ENCODE peak calls at places on chromosomes 11 and 22, in nine cellular contexts. One of them, this sample, is unnamed.

GRCh38 chr11:134358853-134359490 is 27.2 kb downstream of the GLB1L2 start:
- DNase-seq in tibial artery: no peak
- DNase-seq in testis: no peak
- DNase-seq in psoas muscle: peak; percentile 40
- DNase-seq in brain microvascular endothelial cell: no peak
- DNase-seq in GM06990: no peak
- DNase-seq in upper lobe of right lung: peak; percentile 40
- DNase-seq in SJSA1: no peak
- DNase-seq in K562: no peak
- DNase-seq in this sample: no peak

GRCh38 chr11:116693206-116694016 is 79.4 kb downstream of the BUD13 start:
- DNase-seq in tibial artery: no peak
- DNase-seq in testis: no peak
- DNase-seq in psoas muscle: no peak
- DNase-seq in brain microvascular endothelial cell: no peak
- DNase-seq in GM06990: no peak
- DNase-seq in upper lobe of right lung: no peak
- DNase-seq in SJSA1: no peak
- DNase-seq in K562: no peak
- DNase-seq in this sample: peak; percentile 47

GRCh38 chr22:46058591-46059519 is 81.9 kb upstream of the WNT7B start:
- DNase-seq in tibial artery: peak; percentile 24
- DNase-seq in testis: peak; percentile 17
- DNase-seq in psoas muscle: peak; percentile 56
- DNase-seq in brain microvascular endothelial cell: no peak
- DNase-seq in GM06990: no peak
- DNase-seq in upper lobe of right lung: peak; percentile 66
- DNase-seq in SJSA1: peak; percentile 79
- DNase-seq in K562: no peak
- DNase-seq in this sample: no peak

GRCh38 chr11:10625281-10625981 is 57.0 kb upstream of the LYVE1 start:
- DNase-seq in tibial artery: no peak
- DNase-seq in testis: no peak
- DNase-seq in psoas muscle: no peak
- DNase-seq in brain microvascular endothelial cell: no peak
- DNase-seq in GM06990: no peak
- DNase-seq in upper lobe of right lung: no peak
- DNase-seq in SJSA1: no peak
- DNase-seq in K562: no peak
- DNase-seq in this sample: no peak

GRCh38 chr11:78909386-78909785 is 334.7 kb upstream of the NARS2 start:
- DNase-seq in tibial artery: no peak
- DNase-seq in testis: no peak
- DNase-seq in psoas muscle: no peak
- DNase-seq in brain microvascular endothelial cell: no peak
- DNase-seq in GM06990: no peak
- DNase-seq in upper lobe of right lung: no peak
- DNase-seq in SJSA1: no peak
- DNase-seq in K562: no peak
- DNase-seq in this sample: no peak

GRCh38 chr11:73759520-73760065 is 1.3 kb downstream of the RAB6A start:
- DNase-seq in tibial artery: no peak
- DNase-seq in testis: no peak
- DNase-seq in psoas muscle: no peak
- DNase-seq in brain microvascular endothelial cell: no peak
- DNase-seq in GM06990: no peak
- DNase-seq in upper lobe of right lung: no peak
- DNase-seq in SJSA1: peak; percentile 10
- DNase-seq in K562: no peak
- DNase-seq in this sample: no peak

GRCh38 chr11:59668188-59668949 is 468 bp downstream of the PATL1 start:
- DNase-seq in tibial artery: peak; percentile 62
- DNase-seq in testis: peak; percentile 79
- DNase-seq in psoas muscle: peak; percentile 76
- DNase-seq in brain microvascular endothelial cell: peak; percentile 28
- DNase-seq in GM06990: peak; percentile 74
- DNase-seq in upper lobe of right lung: peak; percentile 83
- DNase-seq in SJSA1: peak; percentile 71
- DNase-seq in K562: peak; percentile 76
- DNase-seq in this sample: peak; percentile 77

GRCh38 chr11:43172477-43172876 is 139.3 kb upstream of the API5 start:
- DNase-seq in tibial artery: no peak
- DNase-seq in testis: no peak
- DNase-seq in psoas muscle: no peak
- DNase-seq in brain microvascular endothelial cell: no peak
- DNase-seq in GM06990: no peak
- DNase-seq in upper lobe of right lung: no peak
- DNase-seq in SJSA1: no peak
- DNase-seq in K562: no peak
- DNase-seq in this sample: no peak

GRCh38 chr22:49457946-49458707 is 369.5 kb downstream of the BRD1 start:
- DNase-seq in tibial artery: no peak
- DNase-seq in testis: no peak
- DNase-seq in psoas muscle: no peak
- DNase-seq in brain microvascular endothelial cell: no peak
- DNase-seq in GM06990: no peak
- DNase-seq in upper lobe of right lung: no peak
- DNase-seq in SJSA1: no peak
- DNase-seq in K562: no peak
- DNase-seq in this sample: no peak

GRCh38 chr22:17350292-17350691 is 19.0 kb upstream of the CECR2 start:
- DNase-seq in tibial artery: no peak
- DNase-seq in testis: no peak
- DNase-seq in psoas muscle: no peak
- DNase-seq in brain microvascular endothelial cell: peak; percentile 22
- DNase-seq in GM06990: no peak
- DNase-seq in upper lobe of right lung: no peak
- DNase-seq in SJSA1: no peak
- DNase-seq in K562: no peak
- DNase-seq in this sample: no peak

GRCh38 chr22:20239063-20239950 is 28.8 kb downstream of the RTN4R start:
- DNase-seq in tibial artery: no peak
- DNase-seq in testis: no peak
- DNase-seq in psoas muscle: peak; percentile 68
- DNase-seq in brain microvascular endothelial cell: no peak
- DNase-seq in GM06990: peak; percentile 42
- DNase-seq in upper lobe of right lung: no peak
- DNase-seq in SJSA1: no peak
- DNase-seq in K562: peak; percentile 63
- DNase-seq in this sample: peak; percentile 64

GRCh38 chr11:90698238-90698637 is 475.4 kb upstream of the CHORDC1 start:
- DNase-seq in tibial artery: no peak
- DNase-seq in testis: no peak
- DNase-seq in psoas muscle: no peak
- DNase-seq in brain microvascular endothelial cell: no peak
- DNase-seq in GM06990: no peak
- DNase-seq in upper lobe of right lung: no peak
- DNase-seq in SJSA1: no peak
- DNase-seq in K562: no peak
- DNase-seq in this sample: no peak

GRCh38 chr11:45347343-45347742 is 61.2 kb upstream of the SYT13 start:
- DNase-seq in tibial artery: no peak
- DNase-seq in testis: no peak
- DNase-seq in psoas muscle: no peak
- DNase-seq in brain microvascular endothelial cell: no peak
- DNase-seq in GM06990: no peak
- DNase-seq in upper lobe of right lung: no peak
- DNase-seq in SJSA1: no peak
- DNase-seq in K562: no peak
- DNase-seq in this sample: no peak

GRCh38 chr11:128509990-128510389 is 77.4 kb downstream of the ETS1 start:
- DNase-seq in tibial artery: no peak
- DNase-seq in testis: no peak
- DNase-seq in psoas muscle: no peak
- DNase-seq in brain microvascular endothelial cell: no peak
- DNase-seq in GM06990: no peak
- DNase-seq in upper lobe of right lung: no peak
- DNase-seq in SJSA1: no peak
- DNase-seq in K562: no peak
- DNase-seq in this sample: no peak

GRCh38 chr11:103659743-103660142 is 376.7 kb upstream of the DDI1 start:
- DNase-seq in tibial artery: no peak
- DNase-seq in testis: no peak
- DNase-seq in psoas muscle: no peak
- DNase-seq in brain microvascular endothelial cell: no peak
- DNase-seq in GM06990: no peak
- DNase-seq in upper lobe of right lung: no peak
- DNase-seq in SJSA1: peak; percentile 12
- DNase-seq in K562: no peak
- DNase-seq in this sample: no peak

GRCh38 chr11:87451400-87451799 is 413.7 kb downstream of the TMEM135 start:
- DNase-seq in tibial artery: no peak
- DNase-seq in testis: peak; percentile 51
- DNase-seq in psoas muscle: no peak
- DNase-seq in brain microvascular endothelial cell: no peak
- DNase-seq in GM06990: no peak
- DNase-seq in upper lobe of right lung: no peak
- DNase-seq in SJSA1: peak; percentile 47
- DNase-seq in K562: no peak
- DNase-seq in this sample: no peak

GRCh38 chr11:37973926-37974325 is 1375.9 kb upstream of the RAG2 start:
- DNase-seq in tibial artery: no peak
- DNase-seq in testis: no peak
- DNase-seq in psoas muscle: no peak
- DNase-seq in brain microvascular endothelial cell: peak; percentile 46
- DNase-seq in GM06990: no peak
- DNase-seq in upper lobe of right lung: no peak
- DNase-seq in SJSA1: no peak
- DNase-seq in K562: no peak
- DNase-seq in this sample: no peak

GRCh38 chr11:93567406-93567819 is 24.2 kb upstream of the SMCO4 start:
- DNase-seq in tibial artery: peak; percentile 82
- DNase-seq in testis: peak; percentile 25
- DNase-seq in psoas muscle: peak; percentile 86
- DNase-seq in brain microvascular endothelial cell: peak; percentile 10
- DNase-seq in GM06990: no peak
- DNase-seq in upper lobe of right lung: no peak
- DNase-seq in SJSA1: no peak
- DNase-seq in K562: no peak
- DNase-seq in this sample: peak; percentile 62

GRCh38 chr11:64072403-64072802 is 36.7 kb downstream of the FLRT1 start:
- DNase-seq in tibial artery: no peak
- DNase-seq in testis: no peak
- DNase-seq in psoas muscle: no peak
- DNase-seq in brain microvascular endothelial cell: no peak
- DNase-seq in GM06990: no peak
- DNase-seq in upper lobe of right lung: no peak
- DNase-seq in SJSA1: no peak
- DNase-seq in K562: no peak
- DNase-seq in this sample: no peak

GRCh38 chr11:31560842-31561476 is 51.4 kb downstream of the ELP4 start:
- DNase-seq in tibial artery: no peak
- DNase-seq in testis: no peak
- DNase-seq in psoas muscle: no peak
- DNase-seq in brain microvascular endothelial cell: no peak
- DNase-seq in GM06990: no peak
- DNase-seq in upper lobe of right lung: no peak
- DNase-seq in SJSA1: no peak
- DNase-seq in K562: no peak
- DNase-seq in this sample: no peak

GRCh38 chr11:91947215-91947614 is 277.4 kb upstream of the FAT3 start:
- DNase-seq in tibial artery: peak; percentile 49
- DNase-seq in testis: peak; percentile 14
- DNase-seq in psoas muscle: no peak
- DNase-seq in brain microvascular endothelial cell: peak; percentile 3
- DNase-seq in GM06990: no peak
- DNase-seq in upper lobe of right lung: no peak
- DNase-seq in SJSA1: no peak
- DNase-seq in K562: peak; percentile 1
- DNase-seq in this sample: no peak

GRCh38 chr11:119195680-119196079 is 10.4 kb downstream of the NHERF4 start:
- DNase-seq in tibial artery: no peak
- DNase-seq in testis: no peak
- DNase-seq in psoas muscle: no peak
- DNase-seq in brain microvascular endothelial cell: peak; percentile 69
- DNase-seq in GM06990: no peak
- DNase-seq in upper lobe of right lung: peak; percentile 83
- DNase-seq in SJSA1: peak; percentile 11
- DNase-seq in K562: peak; percentile 28
- DNase-seq in this sample: no peak

GRCh38 chr11:70292166-70292565 is 21.7 kb downstream of the PPFIA1 start:
- DNase-seq in tibial artery: no peak
- DNase-seq in testis: no peak
- DNase-seq in psoas muscle: no peak
- DNase-seq in brain microvascular endothelial cell: no peak
- DNase-seq in GM06990: no peak
- DNase-seq in upper lobe of right lung: no peak
- DNase-seq in SJSA1: no peak
- DNase-seq in K562: no peak
- DNase-seq in this sample: no peak
- H3K36me3 ChIP-seq in tibial artery: peaks cover 22% of the 10 kb centered on the region
- H3K36me3 ChIP-seq in testis: no peaks in the 10 kb centered on the region
- H3K36me3 ChIP-seq in psoas muscle: no peaks in the 10 kb centered on the region
- H3K36me3 ChIP-seq in brain microvascular endothelial cell: peaks cover 14% of the 10 kb centered on the region
- H3K36me3 ChIP-seq in GM06990: no peaks in the 10 kb centered on the region
- H3K36me3 ChIP-seq in upper lobe of right lung: peaks cover 40% of the 10 kb centered on the region
- H3K36me3 ChIP-seq in SJSA1: peaks cover 67% of the 10 kb centered on the region
- H3K36me3 ChIP-seq in K562: peaks cover 49% of the 10 kb centered on the region
- H3K36me3 ChIP-seq in this sample: no peaks in the 10 kb centered on the region

DNA sequence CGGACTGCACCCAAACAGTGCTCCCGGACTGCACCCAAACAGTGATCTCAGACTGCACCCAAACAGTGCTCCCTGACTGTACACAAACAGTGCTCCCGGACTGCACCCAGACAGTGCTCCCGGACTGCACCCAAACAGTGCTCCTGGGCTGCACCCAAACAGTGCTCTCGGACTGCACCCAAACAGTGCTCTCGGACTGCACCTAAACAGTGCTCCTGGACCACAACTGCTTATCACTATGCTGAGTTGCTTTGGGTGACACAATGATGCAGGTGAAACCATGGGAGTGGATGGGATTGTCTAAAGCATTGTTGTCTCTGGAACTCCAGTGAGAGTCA is 90.4 kb downstream of the FBXO7 start:
- DNase-seq in tibial artery: no peak
- DNase-seq in testis: no peak
- DNase-seq in psoas muscle: no peak
- DNase-seq in brain microvascular endothelial cell: no peak
- DNase-seq in GM06990: no peak
- DNase-seq in upper lobe of right lung: no peak
- DNase-seq in SJSA1: no peak
- DNase-seq in K562: no peak
- DNase-seq in this sample: no peak
- H3K36me3 ChIP-seq in tibial artery: no peaks in the 10 kb centered on the region
- H3K36me3 ChIP-seq in testis: no peaks in the 10 kb centered on the region
- H3K36me3 ChIP-seq in psoas muscle: no peaks in the 10 kb centered on the region
- H3K36me3 ChIP-seq in brain microvascular endothelial cell: no peaks in the 10 kb centered on the region
- H3K36me3 ChIP-seq in GM06990: no peaks in the 10 kb centered on the region
- H3K36me3 ChIP-seq in upper lobe of right lung: no peaks in the 10 kb centered on the region
- H3K36me3 ChIP-seq in SJSA1: no peaks in the 10 kb centered on the region
- H3K36me3 ChIP-seq in K562: no peaks in the 10 kb centered on the region
- H3K36me3 ChIP-seq in this sample: no peaks in the 10 kb centered on the region

GRCh38 chr22:29520851-29521250 is 32.7 kb downstream of the THOC5 start:
- DNase-seq in tibial artery: no peak
- DNase-seq in testis: no peak
- DNase-seq in psoas muscle: no peak
- DNase-seq in brain microvascular endothelial cell: peak; percentile 79
- DNase-seq in GM06990: no peak
- DNase-seq in upper lobe of right lung: no peak
- DNase-seq in SJSA1: no peak
- DNase-seq in K562: peak; percentile 31
- DNase-seq in this sample: no peak
- H3K36me3 ChIP-seq in tibial artery: peaks cover 97% of the 10 kb centered on the region
- H3K36me3 ChIP-seq in testis: no peaks in the 10 kb centered on the region
- H3K36me3 ChIP-seq in psoas muscle: peaks cover 4% of the 10 kb centered on the region
- H3K36me3 ChIP-seq in brain microvascular endothelial cell: peaks cover 79% of the 10 kb centered on the region
- H3K36me3 ChIP-seq in GM06990: peaks cover 43% of the 10 kb centered on the region
- H3K36me3 ChIP-seq in upper lobe of right lung: peaks cover 98% of the 10 kb centered on the region
- H3K36me3 ChIP-seq in SJSA1: peaks cover 88% of the 10 kb centered on the region
- H3K36me3 ChIP-seq in K562: peaks cover 84% of the 10 kb centered on the region
- H3K36me3 ChIP-seq in this sample: peaks cover 76% of the 10 kb centered on the region

GRCh38 chr11:77322926-77323590 is 21.6 kb upstream of the GDPD4 start:
- DNase-seq in tibial artery: no peak
- DNase-seq in testis: no peak
- DNase-seq in psoas muscle: no peak
- DNase-seq in brain microvascular endothelial cell: no peak
- DNase-seq in GM06990: no peak
- DNase-seq in upper lobe of right lung: no peak
- DNase-seq in SJSA1: no peak
- DNase-seq in K562: no peak
- DNase-seq in this sample: no peak
- H3K36me3 ChIP-seq in tibial artery: peaks cover 39% of the 10 kb centered on the region
- H3K36me3 ChIP-seq in testis: no peaks in the 10 kb centered on the region
- H3K36me3 ChIP-seq in psoas muscle: no peaks in the 10 kb centered on the region
- H3K36me3 ChIP-seq in brain microvascular endothelial cell: no peaks in the 10 kb centered on the region
- H3K36me3 ChIP-seq in GM06990: peaks cover 7% of the 10 kb centered on the region
- H3K36me3 ChIP-seq in upper lobe of right lung: peaks cover 13% of the 10 kb centered on the region
- H3K36me3 ChIP-seq in SJSA1: no peaks in the 10 kb centered on the region
- H3K36me3 ChIP-seq in K562: no peaks in the 10 kb centered on the region
- H3K36me3 ChIP-seq in this sample: no peaks in the 10 kb centered on the region

This sample was measured in right atrium auricular region.